ENCODE peak calls at places on chromosome 15, in five cellular contexts. B, G, E, L and C are unnamed samples.

GRCh38 chr15:60788514-60789091 is 309.7 kb upstream of the ICE2 start:
- DNase-seq in E (no peak), B (no peak), L (no peak), G (no peak), C (peak; percentile 21)

GRCh38 chr15:60373327-60373726 is 24.5 kb downstream of the ANXA2 start:
- DNase-seq in E (no peak), B (no peak), L (no peak), G (no peak), C (no peak)

GRCh38 chr15:69903476-69904295 is 194.0 kb downstream of the TLE3 start:
- DNase-seq in E (no peak), B (no peak), G (no peak), L (no peak), C (no peak)

GRCh38 chr15:75452968-75453702 is 1.6 kb upstream of the SIN3A start:
- DNase-seq in B (peak; percentile 47), G (peak; percentile 42), E (peak; percentile 59), L (peak; percentile 84), C (peak; percentile 17)

GRCh38 chr15:39583586-39584265 is 2.8 kb downstream of the THBS1 start:
- DNase-seq in E (no peak), B (no peak), G (peak; percentile 25), L (no peak), C (no peak)

GRCh38 chr15:91142097-91142744 is 42.2 kb downstream of the SV2B start:
- DNase-seq in L (no peak), B (no peak), G (peak; percentile 6), E (no peak), C (no peak)

GRCh38 chr15:40823572-40824343 is 4.8 kb downstream of the PPP1R14D start:
- DNase-seq in E (no peak), G (peak; percentile 82), B (no peak), L (no peak), C (no peak)

GRCh38 chr15:30827625-30828303 is 76.0 kb upstream of the FAN1 start:
- DNase-seq in B (no peak), L (no peak), E (no peak), G (no peak), C (no peak)

GRCh38 chr15:89414571-89414970 is 79.9 kb upstream of the POLG start:
- DNase-seq in G (no peak), B (no peak), E (no peak), L (no peak), C (no peak)

GRCh38 chr15:60840306-60840702 is 361.4 kb upstream of the ICE2 start:
- DNase-seq in E (no peak), B (no peak), L (no peak), G (no peak), C (no peak)

GRCh38 chr15:65383456-65383855 is 5.7 kb upstream of the IGDCC3 start:
- DNase-seq in G (no peak), L (no peak), B (no peak), E (no peak), C (no peak)

GRCh38 chr15:66774001-66774814 is 72.2 kb downstream of the SMAD6 start:
- DNase-seq in B (peak; percentile 89), L (peak; percentile 95), G (peak; percentile 78), E (peak; percentile 88), C (no peak)

GRCh38 chr15:58015565-58015964 is 49.9 kb downstream of the ALDH1A2 start:
- DNase-seq in B (no peak), G (no peak), L (no peak), E (no peak), C (no peak)

GRCh38 chr15:57527382-57528091 is 64.2 kb upstream of the MYZAP start:
- DNase-seq in B (peak; percentile 58), E (no peak), G (peak; percentile 76), L (no peak), C (no peak)

GRCh38 chr15:59399465-59400102 is 26.9 kb upstream of the MYO1E start:
- DNase-seq in G (no peak), L (no peak), E (no peak), B (no peak), C (no peak)

GRCh38 chr15:43939070-43939469 is 112.3 kb downstream of the WDR76 start:
- DNase-seq in L (no peak), G (no peak), B (no peak), E (no peak), C (no peak)

GRCh38 chr15:48925714-48926223 is 38.0 kb downstream of the SHC4 start:
- DNase-seq in G (peak; percentile 29), L (no peak), E (no peak), B (no peak), C (no peak)

GRCh38 chr15:38297623-38298388 is 45.2 kb downstream of the SPRED1 start:
- DNase-seq in B (no peak), G (no peak), E (no peak), L (no peak), C (no peak)

GRCh38 chr15:92886229-92886628 is 13.9 kb upstream of the CHD2 start:
- DNase-seq in G (no peak), L (no peak), E (no peak), B (no peak), C (no peak)

GRCh38 chr15:94691169-94691568 is 459.8 kb downstream of the MCTP2 start:
- DNase-seq in B (no peak), L (no peak), G (no peak), E (no peak), C (no peak)

GRCh38 chr15:93088200-93088980 is 621 bp downstream of the RGMA start:
- DNase-seq in L (no peak), G (no peak), E (peak; percentile 90), B (no peak), C (no peak)

GRCh38 chr15:75104804-75105557 is 81.6 kb downstream of the PPCDC start:
- DNase-seq in B (peak; percentile 64), G (peak; percentile 77), E (no peak), L (no peak), C (no peak)

GRCh38 chr15:69574506-69574905 is 121.9 kb downstream of the RPLP1 start:
- DNase-seq in G (no peak), L (no peak), E (no peak), B (no peak), C (no peak)

GRCh38 chr15:56468271-56468912 is 3.5 kb upstream of the MNS1 start:
- DNase-seq in L (no peak), B (no peak), E (no peak), G (no peak), C (no peak)

DNA sequence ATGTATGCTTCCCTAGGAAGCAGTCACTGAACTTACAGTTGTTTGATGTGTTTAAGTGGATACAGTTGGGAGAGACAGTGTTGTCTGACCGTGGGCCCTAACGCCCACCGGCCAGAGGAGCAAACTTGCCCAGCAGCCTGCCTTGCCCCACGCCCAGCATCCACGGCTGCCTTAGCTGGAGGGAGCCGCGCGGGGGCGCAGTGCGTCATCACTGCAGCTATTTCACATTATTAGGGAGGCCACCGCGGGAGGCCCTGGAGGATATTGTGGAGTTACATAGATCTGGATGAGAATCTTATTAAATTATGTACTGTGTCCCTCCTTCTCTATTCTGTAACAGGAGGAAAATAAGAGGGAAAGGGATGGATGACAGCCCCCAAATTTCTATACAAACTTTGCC is 267.2 kb downstream of the GABRG3 start:
- DNase-seq in G (no peak), E (no peak), B (no peak), L (no peak), C (no peak)
- H3K9me3 ChIP-seq in G (no peaks in the 10 kb centered on the region), E (no peaks in the 10 kb centered on the region), B (no peaks in the 10 kb centered on the region), L (no peaks in the 10 kb centered on the region), C (no peaks in the 10 kb centered on the region)

GRCh38 chr15:25089577-25089976 is 134.8 kb downstream of the SNRPN start:
- DNase-seq in B (no peak), L (peak; percentile 12), E (no peak), G (no peak), C (no peak)

GRCh38 chr15:25090073-25090733 is 135.4 kb downstream of the SNRPN start:
- DNase-seq in B (no peak), L (no peak), E (no peak), G (no peak), C (no peak)

GRCh38 chr15:25091421-25092158 is 136.8 kb downstream of the SNRPN start:
- DNase-seq in E (no peak), B (no peak), G (no peak), L (no peak), C (no peak)

GRCh38 chr15:25087137-25087536 is 132.3 kb downstream of the SNRPN start:
- DNase-seq in G (no peak), B (no peak), L (peak; percentile 20), E (no peak), C (no peak)

GRCh38 chr15:25088261-25088790 is 133.5 kb downstream of the SNRPN start:
- DNase-seq in G (no peak), B (no peak), L (peak; percentile 20), E (no peak), C (no peak)
- H3K9me3 ChIP-seq in G (peaks cover 92% of the 10 kb centered on the region), B (no peaks in the 10 kb centered on the region), L (peaks cover 97% of the 10 kb centered on the region), E (peaks cover 84% of the 10 kb centered on the region), C (peaks cover 18% of the 10 kb centered on the region)

GRCh38 chr15:25054943-25055342 is 100.2 kb downstream of the SNRPN start:
- DNase-seq in L (peak; percentile 28), E (no peak), G (no peak), B (no peak), C (no peak)
- H3K9me3 ChIP-seq in L (peaks cover 100% of the 10 kb centered on the region), E (peaks cover 100% of the 10 kb centered on the region), G (peaks cover 100% of the 10 kb centered on the region), B (peaks cover 26% of the 10 kb centered on the region), C (peaks cover 68% of the 10 kb centered on the region)

DNA sequence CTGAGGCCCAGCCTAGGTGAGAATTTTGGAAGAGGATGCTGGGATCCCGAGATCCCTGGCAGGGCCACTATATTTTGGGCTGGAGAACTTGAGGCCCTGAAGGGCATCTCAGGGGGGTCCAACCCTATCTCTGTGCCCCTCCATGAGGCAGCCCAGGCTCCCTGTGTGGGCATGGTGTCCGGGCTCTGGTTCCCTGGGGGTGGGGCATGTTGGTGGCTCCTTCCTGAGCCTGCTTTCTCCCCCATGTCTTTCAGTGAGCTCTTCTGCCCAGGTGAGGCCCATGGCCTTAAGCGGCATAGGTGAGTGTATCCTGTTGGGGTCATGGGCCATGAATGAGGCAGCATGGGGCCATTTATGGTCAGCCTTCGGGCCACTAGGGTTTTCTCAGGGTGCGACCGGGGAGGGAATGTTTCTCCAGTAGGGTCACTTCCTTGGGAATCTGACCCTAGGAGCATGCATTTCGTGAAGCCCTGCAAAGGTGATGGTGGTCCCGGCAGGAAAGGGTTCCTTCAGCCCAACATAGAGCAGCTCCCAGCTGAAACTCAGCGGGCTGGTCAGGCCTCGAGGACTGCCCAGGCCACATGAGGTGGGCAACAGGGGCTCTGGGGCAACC is 191.3 kb downstream of the UBE3A start:
- DNase-seq in L (peak; percentile 33), B (no peak), E (no peak), G (no peak), C (no peak)
- H3K9me3 ChIP-seq in L (peaks cover 70% of the 10 kb centered on the region), B (no peaks in the 10 kb centered on the region), E (peaks cover 5% of the 10 kb centered on the region), G (peaks cover 91% of the 10 kb centered on the region), C (no peaks in the 10 kb centered on the region)